ENCODE peak calls at places on chromosomes 5 and 9, in ten cellular contexts. R is neural crest cell; D is HFFc6; V is CD8-positive, alpha-beta T cell; M is astrocyte; Y is HL-60; E is esophagus squamous epithelium; I is fibroblast of pulmonary artery; W is cardiac fibroblast; S is PC-3. B is an unnamed sample.

GRCh38 chr9:125438506-125439433 is 177.1 kb downstream of the GAPVD1 start:
- DNase-seq in R (no peak), D (no peak), V (no peak), M (no peak), Y (no peak), E (no peak), I (no peak), W (no peak), S (no peak), B (no peak)

GRCh38 chr5:15499528-15500325 is at the start of gene FBXL7:
- DNase-seq in R (peak), D (peak), V (no peak), M (peak), Y (no peak), E (no peak), I (peak), W (peak), S (peak), B (no peak)

GRCh38 chr9:70600479-70600878 is 186.0 kb upstream of the KLF9 start:
- DNase-seq in R (no peak), D (peak), V (no peak), M (peak), Y (no peak), E (no peak), I (peak), W (peak), S (no peak), B (no peak)

GRCh38 chr5:96741911-96742310 is 65.8 kb downstream of the ERAP1 start:
- DNase-seq in R (no peak), D (no peak), V (no peak), M (no peak), Y (no peak), E (no peak), I (no peak), W (no peak), S (no peak), B (no peak)

GRCh38 chr5:74034738-74035137 is 408.7 kb downstream of the ARHGEF28 start:
- DNase-seq in R (no peak), D (peak), V (no peak), M (peak), Y (no peak), E (no peak), I (peak), W (peak), S (peak), B (no peak)

GRCh38 chr5:66769839-66770617 is 173.8 kb downstream of the MAST4 start:
- DNase-seq in R (no peak), D (peak), V (no peak), M (peak), Y (no peak), E (no peak), I (peak), W (peak), S (no peak), B (no peak)

GRCh38 chr5:11909471-11909870 is 5.2 kb upstream of the CTNND2 start:
- DNase-seq in R (no peak), D (no peak), V (no peak), M (peak), Y (no peak), E (no peak), I (no peak), W (no peak), S (no peak), B (no peak)

GRCh38 chr5:171128136-171128535 is 180.9 kb upstream of the TLX3 start:
- DNase-seq in R (no peak), D (no peak), V (no peak), M (no peak), Y (no peak), E (no peak), I (no peak), W (no peak), S (no peak), B (no peak)

GRCh38 chr5:152349683-152350526 is 55.2 kb downstream of the NMUR2 start:
- DNase-seq in R (peak), D (no peak), V (no peak), M (peak), Y (no peak), E (no peak), I (peak), W (peak), S (peak), B (no peak)

GRCh38 chr5:77167695-77168111 is 42.8 kb upstream of the PDE8B start:
- DNase-seq in R (no peak), D (peak), V (no peak), M (peak), Y (no peak), E (no peak), I (peak), W (peak), S (peak), B (no peak)

DNA sequence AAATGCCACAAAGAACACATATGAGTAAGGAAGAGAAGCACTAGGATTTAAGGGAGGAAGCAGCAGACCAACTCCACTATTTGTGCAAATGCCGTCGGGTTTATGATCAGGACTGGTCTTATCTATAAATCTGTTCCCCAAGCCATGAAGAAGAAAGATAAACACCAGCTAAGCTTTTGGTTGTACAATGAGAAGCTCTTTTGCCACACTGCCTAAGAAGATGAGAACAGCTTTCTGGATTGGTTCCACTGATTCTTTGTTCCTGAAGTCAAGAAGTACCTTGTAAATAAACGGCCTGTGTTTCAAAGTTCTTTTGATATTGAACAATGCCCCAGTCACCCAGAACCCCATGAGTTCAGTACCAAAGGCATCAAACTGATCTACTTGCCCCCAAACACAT is 93.9 kb downstream of the RFX3 start:
- DNase-seq in R (no peak), D (no peak), V (no peak), M (no peak), Y (no peak), E (no peak), I (no peak), W (no peak), S (no peak), B (no peak)
- TF ChIP-seq CTCF in R (no peak), D (no peak), V (no peak), M (no peak), Y (no peak), E (no peak), I (no peak), W (no peak), S (no peak), B (no peak)

GRCh38 chr9:101706929-101707328 is 31.5 kb downstream of the GRIN3A start:
- DNase-seq in R (no peak), D (no peak), V (no peak), M (no peak), Y (no peak), E (no peak), I (no peak), W (no peak), S (no peak), B (no peak)

GRCh38 chr9:101706261-101706798 is 32.1 kb downstream of the GRIN3A start:
- DNase-seq in R (no peak), D (no peak), V (no peak), M (no peak), Y (no peak), E (no peak), I (no peak), W (no peak), S (no peak), B (no peak)

GRCh38 chr9:101707708-101708107 is 30.7 kb downstream of the GRIN3A start:
- DNase-seq in R (no peak), D (no peak), V (no peak), M (no peak), Y (no peak), E (no peak), I (no peak), W (no peak), S (no peak), B (no peak)

GRCh38 chr9:101702257-101702656 is 36.2 kb downstream of the GRIN3A start:
- DNase-seq in R (no peak), D (no peak), V (no peak), M (no peak), Y (no peak), E (no peak), I (no peak), W (no peak), S (peak), B (no peak)

GRCh38 chr9:101705135-101705661 is 33.2 kb downstream of the GRIN3A start:
- DNase-seq in R (peak), D (no peak), V (peak), M (no peak), Y (no peak), E (no peak), I (no peak), W (peak), S (peak), B (no peak)
- TF ChIP-seq CTCF in R (peak), D (no peak), V (no peak), M (no peak), Y (no peak), E (no peak), I (no peak), W (no peak), S (peak), B (peak)

GRCh38 chr9:97307091-97307490 is 368 bp upstream of the CCDC180 start:
- DNase-seq in R (peak), D (peak), V (no peak), M (peak), Y (no peak), E (no peak), I (peak), W (peak), S (no peak), B (no peak)
- TF ChIP-seq CTCF in R (peak), D (no peak), V (no peak), M (no peak), Y (no peak), E (no peak), I (no peak), W (no peak), S (no peak), B (no peak)

DNA sequence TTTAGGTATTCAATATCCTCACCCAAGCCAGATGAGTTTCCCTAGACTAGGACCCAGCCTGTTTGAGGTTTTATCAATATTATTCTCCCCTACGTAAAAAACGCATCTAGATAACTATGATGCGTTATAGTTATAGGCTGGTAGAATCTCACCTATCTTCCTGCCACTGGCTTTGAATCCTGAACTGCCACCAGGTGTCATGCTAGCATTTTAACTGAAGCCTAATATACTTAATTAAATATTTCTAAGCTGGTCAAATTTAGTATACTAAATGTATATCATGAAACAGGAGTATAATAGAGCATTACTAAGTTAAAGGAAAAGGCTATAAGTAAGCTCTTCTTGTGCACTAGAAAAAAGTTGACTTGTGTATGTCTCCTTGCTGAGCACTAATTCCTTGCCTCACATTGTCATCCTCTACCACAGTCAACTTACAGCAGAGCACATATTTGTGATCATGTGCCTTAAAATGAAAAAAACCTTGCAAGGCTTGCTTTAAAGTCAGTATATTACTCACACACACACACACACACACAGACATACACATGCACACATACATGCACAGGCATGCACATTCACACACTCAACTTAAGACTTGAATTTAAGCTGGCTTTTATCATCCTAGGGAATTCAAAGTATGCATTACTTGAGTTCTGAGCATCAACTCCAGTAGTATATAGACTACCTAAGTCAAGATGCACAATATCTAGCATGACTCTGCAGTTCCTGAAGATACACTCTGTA is 303.4 kb downstream of the ADGRV1 start:
- DNase-seq in R (no peak), D (no peak), V (no peak), M (no peak), Y (no peak), E (no peak), I (no peak), W (peak), S (no peak), B (no peak)
- TF ChIP-seq CTCF in R (no peak), D (peak), V (no peak), M (no peak), Y (no peak), E (no peak), I (no peak), W (no peak), S (peak), B (no peak)

GRCh38 chr5:153985498-153985897 is 53.2 kb downstream of the FAM114A2 start:
- DNase-seq in R (no peak), D (no peak), V (no peak), M (no peak), Y (no peak), E (no peak), I (no peak), W (no peak), S (no peak), B (no peak)
- TF ChIP-seq CTCF in R (no peak), D (no peak), V (no peak), M (no peak), Y (no peak), E (no peak), I (no peak), W (no peak), S (no peak), B (no peak)

GRCh38 chr5:21919417-21920022 is 933.6 kb downstream of the CDH12 start:
- DNase-seq in R (peak), D (peak), V (no peak), M (peak), Y (no peak), E (no peak), I (peak), W (peak), S (peak), B (no peak)
- TF ChIP-seq CTCF in R (peak), D (peak), V (no peak), M (peak), Y (peak), E (peak), I (peak), W (peak), S (peak), B (peak)

DNA sequence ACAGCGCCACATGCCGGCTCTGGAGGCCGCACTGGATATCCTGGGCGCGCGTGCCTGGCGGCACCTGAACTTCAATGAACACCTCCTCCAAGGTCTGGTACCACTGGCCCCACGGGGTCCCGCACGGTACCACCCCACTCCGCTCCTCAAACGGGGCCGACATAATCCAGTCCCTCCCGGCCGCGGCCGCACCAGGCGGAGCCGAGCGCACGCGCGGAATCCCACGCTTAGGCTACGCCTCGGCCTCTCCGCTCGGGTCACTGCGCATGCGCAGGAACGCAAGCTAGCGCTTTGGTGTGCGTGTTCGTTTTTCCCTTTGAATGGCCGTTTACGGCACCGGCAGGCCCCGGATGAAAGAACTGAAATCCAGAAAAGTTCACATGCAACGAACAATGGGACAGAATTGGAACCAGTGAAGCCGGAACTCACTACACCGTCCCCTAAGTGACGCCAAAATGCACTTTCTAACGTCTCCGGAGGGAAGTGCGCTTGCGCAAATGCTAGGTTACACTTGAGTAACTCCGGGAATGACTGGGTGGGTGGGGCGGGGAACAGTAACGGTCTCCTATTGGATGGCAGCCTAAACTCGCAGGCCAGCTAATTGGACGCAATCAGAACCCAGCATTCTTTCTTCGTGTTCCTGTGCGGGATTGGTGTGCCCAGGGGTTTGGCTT is at the start of gene NUDCD2:
- DNase-seq in R (peak), D (peak), V (peak), M (peak), Y (peak), E (peak), I (peak), W (peak), S (peak), B (peak)
- TF ChIP-seq CTCF in R (peak), D (peak), V (no peak), M (no peak), Y (no peak), E (no peak), I (peak), W (peak), S (peak), B (no peak)

GRCh38 chr5:150023136-150023535 is 22.6 kb downstream of the HMGXB3 start:
- DNase-seq in R (no peak), D (no peak), V (no peak), M (no peak), Y (no peak), E (no peak), I (no peak), W (no peak), S (no peak), B (no peak)

GRCh38 chr5:150022681-150023080 is 22.1 kb downstream of the HMGXB3 start:
- DNase-seq in R (no peak), D (no peak), V (no peak), M (no peak), Y (no peak), E (no peak), I (no peak), W (no peak), S (no peak), B (no peak)

GRCh38 chr5:150026682-150027172 is 26.2 kb downstream of the HMGXB3 start:
- DNase-seq in R (no peak), D (no peak), V (no peak), M (no peak), Y (no peak), E (no peak), I (no peak), W (no peak), S (no peak), B (no peak)

GRCh38 chr5:150022163-150022540 is 21.6 kb downstream of the HMGXB3 start:
- DNase-seq in R (no peak), D (peak), V (no peak), M (peak), Y (no peak), E (no peak), I (peak), W (peak), S (peak), B (no peak)

GRCh38 chr5:150024241-150024984 is 23.9 kb downstream of the HMGXB3 start:
- DNase-seq in R (no peak), D (no peak), V (no peak), M (no peak), Y (no peak), E (no peak), I (no peak), W (no peak), S (no peak), B (no peak)
- TF ChIP-seq CTCF in R (no peak), D (no peak), V (no peak), M (no peak), Y (no peak), E (no peak), I (no peak), W (no peak), S (no peak), B (no peak)

GRCh38 chr9:37295796-37296195 is 126.7 kb upstream of the GRHPR start:
- DNase-seq in R (no peak), D (no peak), V (no peak), M (no peak), Y (peak), E (no peak), I (no peak), W (no peak), S (no peak), B (no peak)
- TF ChIP-seq CTCF in R (peak), D (peak), V (no peak), M (peak), Y (no peak), E (no peak), I (peak), W (peak), S (peak), B (peak)

GRCh38 chr5:177576169-177576568 is 15.8 kb upstream of the TMED9 start:
- DNase-seq in R (no peak), D (no peak), V (no peak), M (no peak), Y (no peak), E (no peak), I (no peak), W (no peak), S (peak), B (no peak)
- TF ChIP-seq CTCF in R (no peak), D (no peak), V (no peak), M (no peak), Y (no peak), E (no peak), I (no peak), W (no peak), S (peak), B (no peak)

B was measured in CD14-positive monocyte.